ENCODE peak calls at places on chromosomes 3 and 15, in six cellular contexts. One of them, this sample, is unnamed.

GRCh38 chr3:52331091-52331490 is 15.0 kb downstream of the DNAH1 start:
- DNase-seq in stimulated activated CD8-positive, alpha-beta memory T cell treated with anti-CD3 and anti-CD28 coated beads, Interleukin-15, amount 100 ng/mL, for 48 hours: no peak
- DNase-seq in NCI-H1436: no peak
- DNase-seq in type B pancreatic cell: no peak
- DNase-seq in activated B cell treated with CpG ODN at 0.5 μM for 24 hours: no peak
- DNase-seq in brain microvascular endothelial cell: no peak
- DNase-seq in this sample: no peak

GRCh38 chr15:88647362-88648105 is 8.7 kb downstream of the ISG20 start:
- DNase-seq in type B pancreatic cell: peak
- DNase-seq in stimulated activated CD8-positive, alpha-beta memory T cell treated with anti-CD3 and anti-CD28 coated beads, Interleukin-15, amount 100 ng/mL, for 48 hours: no peak
- DNase-seq in brain microvascular endothelial cell: no peak
- DNase-seq in activated B cell treated with CpG ODN at 0.5 μM for 24 hours: peak
- DNase-seq in NCI-H1436: no peak
- DNase-seq in this sample: no peak

GRCh38 chr15:34628577-34629152 is 45.2 kb upstream of the GOLGA8B start:
- DNase-seq in NCI-H1436: no peak
- DNase-seq in stimulated activated CD8-positive, alpha-beta memory T cell treated with anti-CD3 and anti-CD28 coated beads, Interleukin-15, amount 100 ng/mL, for 48 hours: no peak
- DNase-seq in brain microvascular endothelial cell: no peak
- DNase-seq in type B pancreatic cell: no peak
- DNase-seq in activated B cell treated with CpG ODN at 0.5 μM for 24 hours: no peak
- DNase-seq in this sample: peak

GRCh38 chr15:55829826-55830225 is 86.9 kb upstream of the PRTG start:
- DNase-seq in brain microvascular endothelial cell: no peak
- DNase-seq in type B pancreatic cell: no peak
- DNase-seq in activated B cell treated with CpG ODN at 0.5 μM for 24 hours: no peak
- DNase-seq in NCI-H1436: no peak
- DNase-seq in stimulated activated CD8-positive, alpha-beta memory T cell treated with anti-CD3 and anti-CD28 coated beads, Interleukin-15, amount 100 ng/mL, for 48 hours: no peak
- DNase-seq in this sample: no peak

GRCh38 chr15:76823903-76824302 is 81.2 kb downstream of the SCAPER start:
- DNase-seq in brain microvascular endothelial cell: no peak
- DNase-seq in NCI-H1436: no peak
- DNase-seq in stimulated activated CD8-positive, alpha-beta memory T cell treated with anti-CD3 and anti-CD28 coated beads, Interleukin-15, amount 100 ng/mL, for 48 hours: no peak
- DNase-seq in type B pancreatic cell: no peak
- DNase-seq in activated B cell treated with CpG ODN at 0.5 μM for 24 hours: no peak
- DNase-seq in this sample: no peak

GRCh38 chr15:35674873-35675781 is 129.2 kb upstream of the DPH6 start:
- DNase-seq in type B pancreatic cell: no peak
- DNase-seq in NCI-H1436: no peak
- DNase-seq in brain microvascular endothelial cell: peak
- DNase-seq in activated B cell treated with CpG ODN at 0.5 μM for 24 hours: no peak
- DNase-seq in stimulated activated CD8-positive, alpha-beta memory T cell treated with anti-CD3 and anti-CD28 coated beads, Interleukin-15, amount 100 ng/mL, for 48 hours: no peak
- DNase-seq in this sample: peak

GRCh38 chr15:63189955-63190691 is 717 bp downstream of the RAB8B start:
- DNase-seq in type B pancreatic cell: no peak
- DNase-seq in stimulated activated CD8-positive, alpha-beta memory T cell treated with anti-CD3 and anti-CD28 coated beads, Interleukin-15, amount 100 ng/mL, for 48 hours: no peak
- DNase-seq in activated B cell treated with CpG ODN at 0.5 μM for 24 hours: no peak
- DNase-seq in brain microvascular endothelial cell: no peak
- DNase-seq in NCI-H1436: no peak
- DNase-seq in this sample: no peak

GRCh38 chr3:149717391-149718056 is 34.8 kb downstream of the COMMD2 start:
- DNase-seq in NCI-H1436: peak
- DNase-seq in activated B cell treated with CpG ODN at 0.5 μM for 24 hours: no peak
- DNase-seq in brain microvascular endothelial cell: peak
- DNase-seq in stimulated activated CD8-positive, alpha-beta memory T cell treated with anti-CD3 and anti-CD28 coated beads, Interleukin-15, amount 100 ng/mL, for 48 hours: no peak
- DNase-seq in type B pancreatic cell: no peak
- DNase-seq in this sample: peak

GRCh38 chr15:66964791-66965190 is 100.6 kb upstream of the SMAD3 start:
- DNase-seq in stimulated activated CD8-positive, alpha-beta memory T cell treated with anti-CD3 and anti-CD28 coated beads, Interleukin-15, amount 100 ng/mL, for 48 hours: no peak
- DNase-seq in brain microvascular endothelial cell: no peak
- DNase-seq in type B pancreatic cell: no peak
- DNase-seq in activated B cell treated with CpG ODN at 0.5 μM for 24 hours: no peak
- DNase-seq in NCI-H1436: no peak
- DNase-seq in this sample: no peak

GRCh38 chr15:92097473-92098178 is 244.1 kb downstream of the SLCO3A1 start:
- DNase-seq in activated B cell treated with CpG ODN at 0.5 μM for 24 hours: no peak
- DNase-seq in NCI-H1436: peak
- DNase-seq in brain microvascular endothelial cell: peak
- DNase-seq in type B pancreatic cell: no peak
- DNase-seq in stimulated activated CD8-positive, alpha-beta memory T cell treated with anti-CD3 and anti-CD28 coated beads, Interleukin-15, amount 100 ng/mL, for 48 hours: no peak
- DNase-seq in this sample: peak

GRCh38 chr3:110026421-110026820 is 689.1 kb upstream of the DPPA4 start:
- DNase-seq in brain microvascular endothelial cell: no peak
- DNase-seq in type B pancreatic cell: no peak
- DNase-seq in stimulated activated CD8-positive, alpha-beta memory T cell treated with anti-CD3 and anti-CD28 coated beads, Interleukin-15, amount 100 ng/mL, for 48 hours: no peak
- DNase-seq in activated B cell treated with CpG ODN at 0.5 μM for 24 hours: no peak
- DNase-seq in NCI-H1436: no peak
- DNase-seq in this sample: no peak

GRCh38 chr15:45795487-45796069 is 160.7 kb downstream of the SQOR start:
- DNase-seq in type B pancreatic cell: no peak
- DNase-seq in stimulated activated CD8-positive, alpha-beta memory T cell treated with anti-CD3 and anti-CD28 coated beads, Interleukin-15, amount 100 ng/mL, for 48 hours: no peak
- DNase-seq in NCI-H1436: peak
- DNase-seq in brain microvascular endothelial cell: peak
- DNase-seq in activated B cell treated with CpG ODN at 0.5 μM for 24 hours: no peak
- DNase-seq in this sample: peak

GRCh38 chr15:99440551-99441426 is 125.0 kb upstream of the MEF2A start:
- DNase-seq in brain microvascular endothelial cell: no peak
- DNase-seq in stimulated activated CD8-positive, alpha-beta memory T cell treated with anti-CD3 and anti-CD28 coated beads, Interleukin-15, amount 100 ng/mL, for 48 hours: no peak
- DNase-seq in NCI-H1436: no peak
- DNase-seq in type B pancreatic cell: peak
- DNase-seq in activated B cell treated with CpG ODN at 0.5 μM for 24 hours: no peak
- DNase-seq in this sample: no peak

GRCh38 chr3:134628884-134629283 is 21.9 kb downstream of the KY start:
- DNase-seq in brain microvascular endothelial cell: no peak
- DNase-seq in NCI-H1436: no peak
- DNase-seq in activated B cell treated with CpG ODN at 0.5 μM for 24 hours: no peak
- DNase-seq in type B pancreatic cell: no peak
- DNase-seq in stimulated activated CD8-positive, alpha-beta memory T cell treated with anti-CD3 and anti-CD28 coated beads, Interleukin-15, amount 100 ng/mL, for 48 hours: no peak
- DNase-seq in this sample: no peak

GRCh38 chr3:8610961-8611360 is 33.6 kb downstream of the SSUH2 start:
- DNase-seq in activated B cell treated with CpG ODN at 0.5 μM for 24 hours: no peak
- DNase-seq in brain microvascular endothelial cell: no peak
- DNase-seq in stimulated activated CD8-positive, alpha-beta memory T cell treated with anti-CD3 and anti-CD28 coated beads, Interleukin-15, amount 100 ng/mL, for 48 hours: no peak
- DNase-seq in NCI-H1436: no peak
- DNase-seq in type B pancreatic cell: no peak
- DNase-seq in this sample: no peak

GRCh38 chr15:58329781-58330467 is 101.9 kb upstream of the LIPC start:
- DNase-seq in stimulated activated CD8-positive, alpha-beta memory T cell treated with anti-CD3 and anti-CD28 coated beads, Interleukin-15, amount 100 ng/mL, for 48 hours: no peak
- DNase-seq in activated B cell treated with CpG ODN at 0.5 μM for 24 hours: no peak
- DNase-seq in brain microvascular endothelial cell: no peak
- DNase-seq in NCI-H1436: no peak
- DNase-seq in type B pancreatic cell: no peak
- DNase-seq in this sample: no peak

GRCh38 chr3:36521007-36521379 is 140.7 kb downstream of the STAC start:
- DNase-seq in activated B cell treated with CpG ODN at 0.5 μM for 24 hours: no peak
- DNase-seq in stimulated activated CD8-positive, alpha-beta memory T cell treated with anti-CD3 and anti-CD28 coated beads, Interleukin-15, amount 100 ng/mL, for 48 hours: no peak
- DNase-seq in NCI-H1436: no peak
- DNase-seq in brain microvascular endothelial cell: no peak
- DNase-seq in type B pancreatic cell: no peak
- DNase-seq in this sample: no peak

GRCh38 chr3:16866447-16867025 is 18.2 kb upstream of the PLCL2 start:
- DNase-seq in NCI-H1436: no peak
- DNase-seq in activated B cell treated with CpG ODN at 0.5 μM for 24 hours: no peak
- DNase-seq in brain microvascular endothelial cell: no peak
- DNase-seq in stimulated activated CD8-positive, alpha-beta memory T cell treated with anti-CD3 and anti-CD28 coated beads, Interleukin-15, amount 100 ng/mL, for 48 hours: no peak
- DNase-seq in type B pancreatic cell: no peak
- DNase-seq in this sample: no peak

GRCh38 chr3:111750278-111750884 is 108.7 kb upstream of the PHLDB2 start:
- DNase-seq in type B pancreatic cell: no peak
- DNase-seq in activated B cell treated with CpG ODN at 0.5 μM for 24 hours: no peak
- DNase-seq in stimulated activated CD8-positive, alpha-beta memory T cell treated with anti-CD3 and anti-CD28 coated beads, Interleukin-15, amount 100 ng/mL, for 48 hours: no peak
- DNase-seq in brain microvascular endothelial cell: no peak
- DNase-seq in NCI-H1436: no peak
- DNase-seq in this sample: no peak

GRCh38 chr3:193853511-193854219 is 260.7 kb downstream of the OPA1 start:
- DNase-seq in stimulated activated CD8-positive, alpha-beta memory T cell treated with anti-CD3 and anti-CD28 coated beads, Interleukin-15, amount 100 ng/mL, for 48 hours: no peak
- DNase-seq in activated B cell treated with CpG ODN at 0.5 μM for 24 hours: no peak
- DNase-seq in NCI-H1436: no peak
- DNase-seq in type B pancreatic cell: no peak
- DNase-seq in brain microvascular endothelial cell: no peak
- DNase-seq in this sample: no peak

GRCh38 chr3:117287602-117288001 is 578.0 kb downstream of the TUSC7 start:
- DNase-seq in stimulated activated CD8-positive, alpha-beta memory T cell treated with anti-CD3 and anti-CD28 coated beads, Interleukin-15, amount 100 ng/mL, for 48 hours: no peak
- DNase-seq in NCI-H1436: no peak
- DNase-seq in type B pancreatic cell: no peak
- DNase-seq in activated B cell treated with CpG ODN at 0.5 μM for 24 hours: no peak
- DNase-seq in brain microvascular endothelial cell: no peak
- DNase-seq in this sample: no peak

GRCh38 chr3:83033123-83033522 is 1271.7 kb upstream of the GBE1 start:
- DNase-seq in stimulated activated CD8-positive, alpha-beta memory T cell treated with anti-CD3 and anti-CD28 coated beads, Interleukin-15, amount 100 ng/mL, for 48 hours: no peak
- DNase-seq in NCI-H1436: no peak
- DNase-seq in type B pancreatic cell: no peak
- DNase-seq in brain microvascular endothelial cell: no peak
- DNase-seq in activated B cell treated with CpG ODN at 0.5 μM for 24 hours: no peak
- DNase-seq in this sample: no peak

GRCh38 chr3:29576675-29577074 is 295.8 kb downstream of the RBMS3 start:
- DNase-seq in activated B cell treated with CpG ODN at 0.5 μM for 24 hours: no peak
- DNase-seq in type B pancreatic cell: no peak
- DNase-seq in brain microvascular endothelial cell: no peak
- DNase-seq in stimulated activated CD8-positive, alpha-beta memory T cell treated with anti-CD3 and anti-CD28 coated beads, Interleukin-15, amount 100 ng/mL, for 48 hours: no peak
- DNase-seq in NCI-H1436: no peak
- DNase-seq in this sample: no peak

GRCh38 chr3:143653935-143654334 is 194.3 kb downstream of the SLC9A9 start:
- DNase-seq in type B pancreatic cell: no peak
- DNase-seq in activated B cell treated with CpG ODN at 0.5 μM for 24 hours: no peak
- DNase-seq in brain microvascular endothelial cell: no peak
- DNase-seq in NCI-H1436: no peak
- DNase-seq in stimulated activated CD8-positive, alpha-beta memory T cell treated with anti-CD3 and anti-CD28 coated beads, Interleukin-15, amount 100 ng/mL, for 48 hours: no peak
- DNase-seq in this sample: no peak